ENCODE peak calls at places on chromosome 14, in eight cellular contexts. One of them, this sample, is unnamed.

GRCh38 chr14:97458302-97459137 is 661.3 kb downstream of the VRK1 start:
- DNase-seq in mesothelial cell of epicardium: no peak
- DNase-seq in neural progenitor cell: peak; percentile 57
- DNase-seq in CD4-positive, alpha-beta T cell: peak; percentile 77
- DNase-seq in endothelial cell: peak; percentile 30
- DNase-seq in fibroblast of villous mesenchyme: no peak
- DNase-seq in activated CD8-positive, alpha-beta T cell treated with anti-CD3 and anti-CD28 coated beads for 36 hours: peak; percentile 90
- DNase-seq in left lung: no peak
- DNase-seq in this sample: no peak

GRCh38 chr14:87940382-87940781 is 52.6 kb downstream of the GALC start:
- DNase-seq in mesothelial cell of epicardium: no peak
- DNase-seq in left lung: no peak
- DNase-seq in fibroblast of villous mesenchyme: no peak
- DNase-seq in CD4-positive, alpha-beta T cell: no peak
- DNase-seq in endothelial cell: no peak
- DNase-seq in neural progenitor cell: no peak
- DNase-seq in activated CD8-positive, alpha-beta T cell treated with anti-CD3 and anti-CD28 coated beads for 36 hours: no peak
- DNase-seq in this sample: no peak

GRCh38 chr14:93006484-93007128 is 83.7 kb downstream of the CHGA start:
- DNase-seq in neural progenitor cell: no peak
- DNase-seq in mesothelial cell of epicardium: no peak
- DNase-seq in activated CD8-positive, alpha-beta T cell treated with anti-CD3 and anti-CD28 coated beads for 36 hours: no peak
- DNase-seq in left lung: no peak
- DNase-seq in CD4-positive, alpha-beta T cell: no peak
- DNase-seq in endothelial cell: no peak
- DNase-seq in fibroblast of villous mesenchyme: no peak
- DNase-seq in this sample: no peak

GRCh38 chr14:50795127-50795526 is 35.8 kb downstream of the NIN start:
- DNase-seq in CD4-positive, alpha-beta T cell: no peak
- DNase-seq in neural progenitor cell: no peak
- DNase-seq in mesothelial cell of epicardium: no peak
- DNase-seq in endothelial cell: no peak
- DNase-seq in fibroblast of villous mesenchyme: no peak
- DNase-seq in left lung: no peak
- DNase-seq in activated CD8-positive, alpha-beta T cell treated with anti-CD3 and anti-CD28 coated beads for 36 hours: no peak
- DNase-seq in this sample: no peak

GRCh38 chr14:77123381-77124344 is 17.9 kb downstream of the ZDHHC22 start:
- DNase-seq in left lung: peak; percentile 83
- DNase-seq in activated CD8-positive, alpha-beta T cell treated with anti-CD3 and anti-CD28 coated beads for 36 hours: no peak
- DNase-seq in neural progenitor cell: no peak
- DNase-seq in endothelial cell: no peak
- DNase-seq in mesothelial cell of epicardium: no peak
- DNase-seq in CD4-positive, alpha-beta T cell: no peak
- DNase-seq in fibroblast of villous mesenchyme: no peak
- DNase-seq in this sample: no peak

GRCh38 chr14:93989939-93990338 is 7.2 kb upstream of the CCDC197 start:
- DNase-seq in neural progenitor cell: no peak
- DNase-seq in left lung: no peak
- DNase-seq in activated CD8-positive, alpha-beta T cell treated with anti-CD3 and anti-CD28 coated beads for 36 hours: no peak
- DNase-seq in CD4-positive, alpha-beta T cell: no peak
- DNase-seq in mesothelial cell of epicardium: no peak
- DNase-seq in endothelial cell: no peak
- DNase-seq in fibroblast of villous mesenchyme: no peak
- DNase-seq in this sample: no peak

GRCh38 chr14:49982082-49982481 is 89.2 kb downstream of the ARF6 start:
- DNase-seq in CD4-positive, alpha-beta T cell: no peak
- DNase-seq in endothelial cell: no peak
- DNase-seq in fibroblast of villous mesenchyme: no peak
- DNase-seq in mesothelial cell of epicardium: no peak
- DNase-seq in neural progenitor cell: no peak
- DNase-seq in activated CD8-positive, alpha-beta T cell treated with anti-CD3 and anti-CD28 coated beads for 36 hours: no peak
- DNase-seq in left lung: no peak
- DNase-seq in this sample: no peak

GRCh38 chr14:64649383-64649998 is 54.7 kb upstream of the PLEKHG3 start:
- DNase-seq in left lung: no peak
- DNase-seq in neural progenitor cell: no peak
- DNase-seq in fibroblast of villous mesenchyme: peak; percentile 93
- DNase-seq in activated CD8-positive, alpha-beta T cell treated with anti-CD3 and anti-CD28 coated beads for 36 hours: no peak
- DNase-seq in endothelial cell: no peak
- DNase-seq in CD4-positive, alpha-beta T cell: no peak
- DNase-seq in mesothelial cell of epicardium: no peak
- DNase-seq in this sample: no peak

GRCh38 chr14:94717808-94718207 is 52.1 kb downstream of the GSC start:
- DNase-seq in mesothelial cell of epicardium: no peak
- DNase-seq in left lung: no peak
- DNase-seq in CD4-positive, alpha-beta T cell: no peak
- DNase-seq in fibroblast of villous mesenchyme: no peak
- DNase-seq in neural progenitor cell: no peak
- DNase-seq in endothelial cell: no peak
- DNase-seq in activated CD8-positive, alpha-beta T cell treated with anti-CD3 and anti-CD28 coated beads for 36 hours: no peak
- DNase-seq in this sample: no peak

GRCh38 chr14:88986146-88986841 is 161.8 kb downstream of the TTC8 start:
- DNase-seq in CD4-positive, alpha-beta T cell: no peak
- DNase-seq in mesothelial cell of epicardium: peak; percentile 38
- DNase-seq in activated CD8-positive, alpha-beta T cell treated with anti-CD3 and anti-CD28 coated beads for 36 hours: no peak
- DNase-seq in endothelial cell: no peak
- DNase-seq in neural progenitor cell: no peak
- DNase-seq in left lung: no peak
- DNase-seq in fibroblast of villous mesenchyme: peak; percentile 82
- DNase-seq in this sample: no peak

GRCh38 chr14:104131968-104132732 is 6.2 kb upstream of the KIF26A start:
- DNase-seq in CD4-positive, alpha-beta T cell: no peak
- DNase-seq in mesothelial cell of epicardium: peak; percentile 14
- DNase-seq in neural progenitor cell: no peak
- DNase-seq in left lung: no peak
- DNase-seq in fibroblast of villous mesenchyme: no peak
- DNase-seq in endothelial cell: no peak
- DNase-seq in activated CD8-positive, alpha-beta T cell treated with anti-CD3 and anti-CD28 coated beads for 36 hours: no peak
- DNase-seq in this sample: no peak

GRCh38 chr14:85444685-85445084 is 85.3 kb upstream of the FLRT2 start:
- DNase-seq in CD4-positive, alpha-beta T cell: no peak
- DNase-seq in activated CD8-positive, alpha-beta T cell treated with anti-CD3 and anti-CD28 coated beads for 36 hours: no peak
- DNase-seq in neural progenitor cell: no peak
- DNase-seq in mesothelial cell of epicardium: no peak
- DNase-seq in endothelial cell: no peak
- DNase-seq in left lung: peak; percentile 34
- DNase-seq in fibroblast of villous mesenchyme: peak; percentile 82
- DNase-seq in this sample: no peak

GRCh38 chr14:104750658-104751057 is 2.3 kb upstream of the SIVA1 start:
- DNase-seq in fibroblast of villous mesenchyme: no peak
- DNase-seq in left lung: no peak
- DNase-seq in neural progenitor cell: no peak
- DNase-seq in CD4-positive, alpha-beta T cell: no peak
- DNase-seq in activated CD8-positive, alpha-beta T cell treated with anti-CD3 and anti-CD28 coated beads for 36 hours: peak; percentile 62
- DNase-seq in endothelial cell: no peak
- DNase-seq in mesothelial cell of epicardium: no peak
- DNase-seq in this sample: no peak

GRCh38 chr14:31787377-31787776 is 226.2 kb downstream of the NUBPL start:
- DNase-seq in left lung: no peak
- DNase-seq in activated CD8-positive, alpha-beta T cell treated with anti-CD3 and anti-CD28 coated beads for 36 hours: no peak
- DNase-seq in endothelial cell: no peak
- DNase-seq in fibroblast of villous mesenchyme: no peak
- DNase-seq in CD4-positive, alpha-beta T cell: no peak
- DNase-seq in mesothelial cell of epicardium: no peak
- DNase-seq in neural progenitor cell: no peak
- DNase-seq in this sample: no peak

DNA sequence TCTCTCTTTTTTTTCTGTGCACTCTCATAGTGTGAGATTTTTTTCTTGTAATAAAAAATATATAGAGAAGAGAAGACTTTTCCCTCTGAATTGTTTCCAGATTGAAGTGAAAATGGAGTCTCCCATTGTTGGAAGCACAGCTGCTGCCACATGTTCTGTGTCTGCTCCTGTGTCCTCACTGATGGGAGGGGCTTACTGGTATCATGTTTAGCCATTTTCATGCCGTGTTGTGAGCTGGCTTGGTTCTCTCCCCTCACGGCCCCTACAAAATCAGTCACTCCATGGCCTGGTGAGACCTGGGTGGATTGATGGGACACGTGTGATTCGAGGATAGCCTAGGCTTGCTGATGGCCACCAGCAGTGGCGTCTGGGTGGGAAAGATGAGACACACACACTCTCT is 379.7 kb upstream of the DDHD1 start:
- DNase-seq in fibroblast of villous mesenchyme: no peak
- DNase-seq in endothelial cell: no peak
- DNase-seq in CD4-positive, alpha-beta T cell: no peak
- DNase-seq in left lung: no peak
- DNase-seq in activated CD8-positive, alpha-beta T cell treated with anti-CD3 and anti-CD28 coated beads for 36 hours: no peak
- DNase-seq in mesothelial cell of epicardium: no peak
- DNase-seq in neural progenitor cell: no peak
- DNase-seq in this sample: no peak
- TF ChIP-seq CTCF in fibroblast of villous mesenchyme: no peak
- TF ChIP-seq CTCF in endothelial cell: no peak
- TF ChIP-seq CTCF in CD4-positive, alpha-beta T cell: no peak
- TF ChIP-seq CTCF in left lung: no peak
- TF ChIP-seq CTCF in activated CD8-positive, alpha-beta T cell treated with anti-CD3 and anti-CD28 coated beads for 36 hours: no peak
- TF ChIP-seq CTCF in mesothelial cell of epicardium: no peak
- TF ChIP-seq CTCF in neural progenitor cell: no peak
- TF ChIP-seq CTCF in this sample: no peak

DNA sequence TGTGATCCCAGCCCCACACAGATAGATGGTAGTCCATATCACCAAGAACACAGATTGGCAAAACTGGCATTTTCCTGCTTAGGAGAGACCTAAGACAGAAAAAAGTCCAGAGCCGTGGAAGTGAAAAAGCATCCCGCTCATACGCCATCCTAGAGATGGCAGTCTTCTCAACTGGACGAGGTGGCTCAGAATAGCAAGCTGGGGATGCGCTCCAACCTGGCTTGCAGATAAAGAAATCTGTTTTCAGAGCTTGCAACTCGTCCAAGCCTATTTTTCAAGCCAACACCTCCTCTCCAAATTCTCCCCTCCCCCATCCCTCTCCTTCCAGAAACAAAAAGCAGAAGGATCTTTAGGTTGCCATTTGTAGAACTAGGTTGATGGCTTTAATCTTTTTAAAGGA is 74.3 kb upstream of the OTX2 start:
- DNase-seq in left lung: no peak
- DNase-seq in endothelial cell: no peak
- DNase-seq in CD4-positive, alpha-beta T cell: no peak
- DNase-seq in activated CD8-positive, alpha-beta T cell treated with anti-CD3 and anti-CD28 coated beads for 36 hours: no peak
- DNase-seq in neural progenitor cell: peak; percentile 40
- DNase-seq in mesothelial cell of epicardium: no peak
- DNase-seq in fibroblast of villous mesenchyme: no peak
- DNase-seq in this sample: no peak
- TF ChIP-seq CTCF in left lung: no peak
- TF ChIP-seq CTCF in endothelial cell: no peak
- TF ChIP-seq CTCF in CD4-positive, alpha-beta T cell: no peak
- TF ChIP-seq CTCF in activated CD8-positive, alpha-beta T cell treated with anti-CD3 and anti-CD28 coated beads for 36 hours: no peak
- TF ChIP-seq CTCF in neural progenitor cell: no peak
- TF ChIP-seq CTCF in mesothelial cell of epicardium: no peak
- TF ChIP-seq CTCF in fibroblast of villous mesenchyme: no peak
- TF ChIP-seq CTCF in this sample: no peak

DNA sequence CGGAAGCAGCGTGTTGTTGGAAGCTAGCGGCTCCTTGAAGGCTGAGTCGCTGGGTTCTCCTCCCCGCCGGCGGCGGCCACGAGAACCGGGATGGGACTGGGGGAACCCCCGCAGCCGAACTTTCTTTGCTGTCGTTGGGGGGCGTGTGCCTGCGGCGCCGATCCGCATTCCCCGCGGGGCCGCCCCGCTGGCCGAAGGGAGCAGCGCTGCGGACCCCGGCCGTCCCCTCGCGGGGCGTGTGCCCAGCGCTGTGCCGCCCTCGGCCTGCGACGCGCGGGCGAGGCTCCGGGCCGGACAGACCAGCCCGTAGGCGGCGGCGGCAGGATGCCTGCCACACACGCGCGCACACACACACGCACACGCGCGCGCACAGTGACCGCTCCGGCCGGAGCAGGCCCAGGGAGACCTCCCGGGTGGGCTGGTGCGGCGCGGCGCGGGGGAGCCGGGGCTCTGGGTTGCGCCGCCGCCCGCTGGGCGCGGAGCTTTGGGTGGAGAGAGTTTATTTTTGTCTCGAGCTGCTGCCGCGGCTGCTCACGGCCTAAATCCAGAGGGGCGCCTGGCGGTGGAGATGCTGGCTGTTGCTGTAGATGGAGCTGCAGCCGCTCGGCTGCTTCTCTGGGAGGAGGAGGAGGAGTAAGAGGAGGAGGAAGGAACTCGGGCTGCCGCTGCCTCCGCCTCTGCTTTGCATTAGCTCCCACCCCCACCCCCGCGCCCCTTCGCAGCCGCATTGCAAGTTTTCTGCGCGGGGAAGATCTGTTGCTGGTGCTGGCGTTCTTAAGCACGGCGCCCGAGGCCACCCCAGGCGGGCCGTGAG is at the start of gene SAMD4A:
- DNase-seq in left lung: peak; percentile 88
- DNase-seq in neural progenitor cell: peak; percentile 84
- DNase-seq in CD4-positive, alpha-beta T cell: peak; percentile 37
- DNase-seq in activated CD8-positive, alpha-beta T cell treated with anti-CD3 and anti-CD28 coated beads for 36 hours: peak; percentile 73
- DNase-seq in fibroblast of villous mesenchyme: peak; percentile 91
- DNase-seq in mesothelial cell of epicardium: peak; percentile 64
- DNase-seq in endothelial cell: peak; percentile 66
- DNase-seq in this sample: peak; percentile 75
- TF ChIP-seq CTCF in left lung: no peak
- TF ChIP-seq CTCF in neural progenitor cell: peak; percentile 40
- TF ChIP-seq CTCF in CD4-positive, alpha-beta T cell: no peak
- TF ChIP-seq CTCF in activated CD8-positive, alpha-beta T cell treated with anti-CD3 and anti-CD28 coated beads for 36 hours: peak; percentile 29
- TF ChIP-seq CTCF in fibroblast of villous mesenchyme: peak; percentile 41
- TF ChIP-seq CTCF in mesothelial cell of epicardium: no peak
- TF ChIP-seq CTCF in endothelial cell: peak; percentile 20
- TF ChIP-seq CTCF in this sample: peak; percentile 46

GRCh38 chr14:90508536-90509254 is 111.9 kb downstream of the CALM1 start:
- DNase-seq in fibroblast of villous mesenchyme: no peak
- DNase-seq in CD4-positive, alpha-beta T cell: no peak
- DNase-seq in activated CD8-positive, alpha-beta T cell treated with anti-CD3 and anti-CD28 coated beads for 36 hours: no peak
- DNase-seq in mesothelial cell of epicardium: peak; percentile 58
- DNase-seq in endothelial cell: no peak
- DNase-seq in left lung: peak; percentile 60
- DNase-seq in neural progenitor cell: no peak
- DNase-seq in this sample: no peak

GRCh38 chr14:90510208-90510607 is 113.4 kb downstream of the CALM1 start:
- DNase-seq in endothelial cell: no peak
- DNase-seq in left lung: peak; percentile 58
- DNase-seq in activated CD8-positive, alpha-beta T cell treated with anti-CD3 and anti-CD28 coated beads for 36 hours: no peak
- DNase-seq in neural progenitor cell: no peak
- DNase-seq in mesothelial cell of epicardium: no peak
- DNase-seq in fibroblast of villous mesenchyme: no peak
- DNase-seq in CD4-positive, alpha-beta T cell: no peak
- DNase-seq in this sample: no peak

GRCh38 chr14:90511252-90511651 is 114.4 kb downstream of the CALM1 start:
- DNase-seq in CD4-positive, alpha-beta T cell: no peak
- DNase-seq in activated CD8-positive, alpha-beta T cell treated with anti-CD3 and anti-CD28 coated beads for 36 hours: no peak
- DNase-seq in endothelial cell: no peak
- DNase-seq in neural progenitor cell: no peak
- DNase-seq in fibroblast of villous mesenchyme: no peak
- DNase-seq in left lung: no peak
- DNase-seq in mesothelial cell of epicardium: no peak
- DNase-seq in this sample: no peak

GRCh38 chr14:90508073-90508472 is 111.2 kb downstream of the CALM1 start:
- DNase-seq in endothelial cell: no peak
- DNase-seq in activated CD8-positive, alpha-beta T cell treated with anti-CD3 and anti-CD28 coated beads for 36 hours: no peak
- DNase-seq in fibroblast of villous mesenchyme: no peak
- DNase-seq in mesothelial cell of epicardium: no peak
- DNase-seq in left lung: no peak
- DNase-seq in CD4-positive, alpha-beta T cell: no peak
- DNase-seq in neural progenitor cell: no peak
- DNase-seq in this sample: no peak

GRCh38 chr14:90509403-90509802 is 112.6 kb downstream of the CALM1 start:
- DNase-seq in activated CD8-positive, alpha-beta T cell treated with anti-CD3 and anti-CD28 coated beads for 36 hours: no peak
- DNase-seq in fibroblast of villous mesenchyme: no peak
- DNase-seq in left lung: no peak
- DNase-seq in endothelial cell: no peak
- DNase-seq in CD4-positive, alpha-beta T cell: no peak
- DNase-seq in mesothelial cell of epicardium: no peak
- DNase-seq in neural progenitor cell: no peak
- DNase-seq in this sample: no peak
- TF ChIP-seq CTCF in activated CD8-positive, alpha-beta T cell treated with anti-CD3 and anti-CD28 coated beads for 36 hours: no peak
- TF ChIP-seq CTCF in fibroblast of villous mesenchyme: no peak
- TF ChIP-seq CTCF in left lung: no peak
- TF ChIP-seq CTCF in endothelial cell: no peak
- TF ChIP-seq CTCF in CD4-positive, alpha-beta T cell: no peak
- TF ChIP-seq CTCF in mesothelial cell of epicardium: no peak
- TF ChIP-seq CTCF in neural progenitor cell: no peak
- TF ChIP-seq CTCF in this sample: no peak